ENCODE peak calls at places on chromosomes 12 and 14, in four cellular contexts. One of them, this sample, is unnamed.

GRCh38 chr14:74980746-74981661 is 21.7 kb upstream of the EIF2B2 start:
- DNase-seq in SK-N-SH: no peak
- DNase-seq in GM12878: no peak
- DNase-seq in HepG2: no peak
- DNase-seq in this sample: peak

GRCh38 chr12:48800971-48801370 is 12.1 kb upstream of the ADCY6 start:
- DNase-seq in SK-N-SH: no peak
- DNase-seq in GM12878: no peak
- DNase-seq in HepG2: no peak
- DNase-seq in this sample: no peak

GRCh38 chr12:118136559-118137003 is 657 bp downstream of the PEBP1 start:
- DNase-seq in SK-N-SH: peak
- DNase-seq in GM12878: no peak
- DNase-seq in HepG2: peak
- DNase-seq in this sample: peak

GRCh38 chr14:75060420-75060819 is 3.4 kb downstream of the ACYP1 start:
- DNase-seq in SK-N-SH: no peak
- DNase-seq in GM12878: no peak
- DNase-seq in HepG2: no peak
- DNase-seq in this sample: no peak

GRCh38 chr14:21300892-21301291 is 21.0 kb downstream of the RPGRIP1 start:
- DNase-seq in SK-N-SH: peak
- DNase-seq in GM12878: no peak
- DNase-seq in HepG2: no peak
- DNase-seq in this sample: no peak

GRCh38 chr12:5166976-5167375 is 123.3 kb downstream of the KCNA5 start:
- DNase-seq in SK-N-SH: peak
- DNase-seq in GM12878: no peak
- DNase-seq in HepG2: no peak
- DNase-seq in this sample: no peak

GRCh38 chr14:69648480-69649414 is 37.4 kb downstream of the SUSD6 start:
- DNase-seq in SK-N-SH: no peak
- DNase-seq in GM12878: peak
- DNase-seq in HepG2: peak
- DNase-seq in this sample: no peak

GRCh38 chr14:74348735-74349463 is 628 bp downstream of the VRTN start:
- DNase-seq in SK-N-SH: no peak
- DNase-seq in GM12878: no peak
- DNase-seq in HepG2: no peak
- DNase-seq in this sample: peak

GRCh38 chr14:54902143-54902520 is 494 bp downstream of the GCH1 start:
- DNase-seq in SK-N-SH: peak
- DNase-seq in GM12878: no peak
- DNase-seq in HepG2: peak
- DNase-seq in this sample: peak

GRCh38 chr12:89238593-89238992 is 113.7 kb downstream of the DUSP6 start:
- DNase-seq in SK-N-SH: no peak
- DNase-seq in GM12878: no peak
- DNase-seq in HepG2: no peak
- DNase-seq in this sample: no peak

DNA sequence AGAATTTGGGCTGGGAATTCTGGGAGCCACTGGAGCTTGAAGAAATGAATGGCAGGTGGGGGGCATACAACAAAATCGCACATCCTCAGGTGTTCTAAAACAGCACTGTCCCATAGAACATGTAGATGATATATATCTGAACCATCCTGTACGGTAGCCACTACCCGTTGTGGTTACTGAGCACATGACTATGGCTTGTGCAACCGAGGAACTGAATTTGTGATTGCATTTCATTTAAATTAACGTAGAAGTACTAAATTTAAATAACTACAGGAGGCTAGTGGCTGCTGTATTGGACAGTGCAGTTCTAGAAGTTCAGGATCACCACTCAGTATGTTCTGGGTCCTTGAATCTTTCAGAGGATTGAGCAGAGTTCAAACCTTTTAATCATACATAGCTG is 172.4 kb downstream of the PHETA1 start:
- DNase-seq in SK-N-SH: no peak
- DNase-seq in GM12878: no peak
- DNase-seq in HepG2: no peak
- DNase-seq in this sample: no peak
- TF ChIP-seq MXI1 in SK-N-SH: no peak
- TF ChIP-seq MXI1 in GM12878: no peak
- TF ChIP-seq MXI1 in HepG2: no peak
- TF ChIP-seq MXI1 in this sample: no peak

GRCh38 chr12:58916891-58917570 is 3.3 kb downstream of the LRIG3 start:
- DNase-seq in SK-N-SH: no peak
- DNase-seq in GM12878: no peak
- DNase-seq in HepG2: no peak
- DNase-seq in this sample: no peak

GRCh38 chr12:58914457-58914856 is 5.8 kb downstream of the LRIG3 start:
- DNase-seq in SK-N-SH: no peak
- DNase-seq in GM12878: no peak
- DNase-seq in HepG2: no peak
- DNase-seq in this sample: no peak

GRCh38 chr12:58917699-58918334 is 2.5 kb downstream of the LRIG3 start:
- DNase-seq in SK-N-SH: no peak
- DNase-seq in GM12878: no peak
- DNase-seq in HepG2: no peak
- DNase-seq in this sample: no peak

GRCh38 chr12:58916153-58916709 is 4.1 kb downstream of the LRIG3 start:
- DNase-seq in SK-N-SH: no peak
- DNase-seq in GM12878: no peak
- DNase-seq in HepG2: no peak
- DNase-seq in this sample: no peak

DNA sequence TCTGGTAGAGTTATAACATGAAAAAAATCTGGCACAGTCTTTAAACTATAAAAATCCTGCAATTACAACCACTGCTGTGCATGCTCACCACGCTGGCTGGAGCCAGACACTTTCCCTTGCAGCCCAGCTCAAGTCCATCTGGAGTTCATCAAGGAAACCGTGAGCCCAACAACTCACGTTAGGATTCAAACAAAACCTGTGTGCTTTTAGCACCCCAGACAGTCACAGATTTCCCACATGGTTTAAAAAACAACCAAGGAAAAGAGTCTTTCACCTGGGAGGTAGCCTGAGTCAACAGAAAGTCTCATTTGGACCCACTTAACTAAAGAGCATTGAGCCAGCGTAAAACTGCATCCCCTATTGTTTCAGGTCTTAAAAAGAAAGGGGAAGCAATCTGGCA is 4.7 kb downstream of the LRIG3 start:
- DNase-seq in SK-N-SH: no peak
- DNase-seq in GM12878: no peak
- DNase-seq in HepG2: no peak
- DNase-seq in this sample: no peak
- TF ChIP-seq NFIC in SK-N-SH: no peak
- TF ChIP-seq NFIC in GM12878: no peak
- TF ChIP-seq NFIC in HepG2: no peak
- TF ChIP-seq NFIC in this sample: no peak

DNA sequence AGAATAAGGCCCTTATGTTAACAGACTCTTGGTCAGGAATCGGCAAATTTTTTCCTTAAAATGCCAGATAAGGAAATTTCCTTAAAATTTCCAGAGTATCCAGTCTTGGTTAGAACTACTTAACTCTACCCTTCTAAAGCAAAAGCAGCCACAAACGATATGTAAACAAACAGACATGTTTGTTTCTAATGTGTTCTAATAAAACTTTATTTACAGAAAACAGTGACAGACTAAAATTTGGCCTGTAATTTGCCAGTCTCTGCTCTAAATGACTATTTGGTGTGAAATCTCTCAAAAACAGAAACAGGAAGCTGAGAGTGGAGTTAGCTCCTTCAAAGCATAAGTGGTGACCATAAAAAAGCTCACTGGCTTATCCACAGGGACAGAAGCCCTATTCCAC is 78.2 kb downstream of the PRKAB1 start:
- DNase-seq in SK-N-SH: no peak
- DNase-seq in GM12878: no peak
- DNase-seq in HepG2: no peak
- DNase-seq in this sample: no peak
- TF ChIP-seq MXI1 in SK-N-SH: no peak
- TF ChIP-seq MXI1 in GM12878: no peak
- TF ChIP-seq MXI1 in HepG2: no peak
- TF ChIP-seq MXI1 in this sample: no peak

DNA sequence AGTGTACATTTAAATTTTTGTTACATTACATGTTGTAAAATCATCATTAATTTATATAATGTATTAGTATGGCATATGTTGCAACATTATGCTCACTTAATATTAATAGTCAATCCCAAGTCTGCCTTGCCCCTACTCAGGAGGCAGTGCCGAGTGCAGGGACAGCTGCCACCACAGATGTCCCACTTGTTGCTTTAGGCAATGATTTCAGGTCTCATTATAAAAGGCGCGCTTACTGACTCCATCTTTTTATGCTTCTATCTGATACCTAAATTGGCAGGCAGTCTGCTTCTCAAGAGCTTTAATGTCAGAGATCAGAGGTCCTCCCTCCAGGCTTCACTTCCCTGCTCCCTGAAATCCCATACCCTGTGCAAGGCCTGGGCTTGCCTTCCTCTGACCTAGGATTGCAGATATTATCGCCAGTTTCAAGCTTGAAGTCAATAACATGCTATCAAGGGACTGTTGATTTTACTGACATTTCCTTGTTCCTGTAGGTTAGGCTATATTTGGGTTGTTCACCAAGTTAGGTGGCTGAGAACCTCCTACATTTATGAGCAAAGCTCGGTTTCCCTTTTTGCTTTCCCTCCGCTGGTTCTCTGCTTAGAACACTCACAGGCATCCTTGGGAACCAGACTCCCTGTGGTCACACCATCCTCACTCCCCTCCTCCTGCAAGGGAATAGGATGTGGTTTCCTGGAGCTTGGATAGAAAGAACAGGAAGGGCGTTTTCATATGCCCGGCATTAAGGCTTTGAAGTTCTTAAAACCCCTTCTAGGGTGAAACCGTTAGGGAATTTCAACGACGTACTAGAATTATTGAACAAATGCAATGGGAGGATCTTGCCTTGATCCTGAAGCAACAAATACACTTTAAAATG is 208.4 kb upstream of the FKBP4 start:
- DNase-seq in SK-N-SH: peak
- DNase-seq in GM12878: no peak
- DNase-seq in HepG2: no peak
- DNase-seq in this sample: no peak
- TF ChIP-seq NFIC in SK-N-SH: no peak
- TF ChIP-seq NFIC in GM12878: no peak
- TF ChIP-seq NFIC in HepG2: no peak
- TF ChIP-seq NFIC in this sample: no peak